ENCODE peak calls at places on chromosomes 16 and 17, in eight cellular contexts. J, H, T, I, D, O, R and V are unnamed samples.
A peak's percentile ranks its signal among the peaks of the same experiment; 100 is the strongest.

GRCh38 chr16:22070361-22071351 is 21.7 kb upstream of the VWA3A start:
- DNase-seq in O (no peak), J (no peak), D (no peak), I (peak; percentile 25), T (no peak), H (no peak), R (peak; percentile 37), V (no peak)

GRCh38 chr17:40582328-40582901 is 17.1 kb upstream of the CCR7 start:
- DNase-seq in R (peak; percentile 59), T (peak; percentile 78), O (no peak), H (peak; percentile 56), D (peak; percentile 47), J (no peak), I (no peak), V (no peak)

GRCh38 chr16:81314603-81315270 is at the start of gene GAN:
- DNase-seq in I (peak; percentile 94), D (peak; percentile 96), J (peak; percentile 73), R (peak; percentile 96), H (peak; percentile 96), O (peak; percentile 96), T (peak; percentile 93), V (peak; percentile 86)

GRCh38 chr17:80941743-80942211 is 49.9 kb upstream of the CHMP6 start:
- DNase-seq in T (no peak), J (no peak), H (peak; percentile 33), I (peak; percentile 74), O (no peak), R (no peak), D (no peak), V (peak; percentile 3)

GRCh38 chr17:32588982-32589381 is 102.2 kb downstream of the CDK5R1 start:
- DNase-seq in T (no peak), D (no peak), I (no peak), O (no peak), J (no peak), R (no peak), H (no peak), V (no peak)

GRCh38 chr17:28615260-28615940 is 1.4 kb upstream of the RSKR start:
- DNase-seq in O (no peak), T (no peak), D (no peak), R (no peak), I (no peak), H (no peak), J (no peak), V (no peak)

GRCh38 chr17:82611140-82612058 is 36.8 kb downstream of the WDR45B start:
- DNase-seq in I (peak; percentile 56), T (no peak), D (no peak), R (no peak), O (no peak), H (no peak), J (no peak), V (no peak)

GRCh38 chr17:78000351-78000750 is 41.8 kb downstream of the TNRC6C start:
- DNase-seq in I (no peak), R (no peak), O (no peak), T (no peak), D (no peak), J (no peak), H (no peak), V (no peak)

GRCh38 chr16:31190061-31190460 is 10.1 kb downstream of the FUS start:
- DNase-seq in D (no peak), H (no peak), I (no peak), T (no peak), R (no peak), J (no peak), O (no peak), V (no peak)

GRCh38 chr16:89491974-89492687 is 1.8 kb upstream of the ANKRD11 start:
- DNase-seq in T (no peak), D (no peak), H (no peak), O (no peak), R (no peak), J (no peak), I (no peak), V (no peak)

GRCh38 chr16:75911896-75912295 is 185.6 kb upstream of the CPHXL start:
- DNase-seq in H (no peak), O (no peak), T (no peak), R (no peak), J (no peak), I (no peak), D (no peak), V (no peak)

GRCh38 chr17:7988750-7989178 is 13.7 kb upstream of the GUCY2D start:
- DNase-seq in O (no peak), T (peak; percentile 75), J (no peak), H (no peak), R (no peak), D (peak; percentile 74), I (no peak), V (peak; percentile 44)

GRCh38 chr16:49620868-49621239 is 235.1 kb downstream of the ZNF423 start:
- DNase-seq in O (no peak), I (no peak), T (no peak), D (no peak), H (no peak), R (no peak), J (no peak), V (no peak)

GRCh38 chr16:82281544-82281943 is 111.5 kb upstream of the MPHOSPH6 start:
- DNase-seq in J (no peak), D (no peak), I (no peak), O (no peak), R (no peak), H (no peak), T (no peak), V (no peak)

GRCh38 chr16:19704321-19705130 is 13.5 kb downstream of the KNOP1 start:
- DNase-seq in T (no peak), J (no peak), H (no peak), R (no peak), O (no peak), I (no peak), D (peak; percentile 51), V (no peak)

GRCh38 chr16:77660311-77660710 is 62.0 kb upstream of the NUDT7 start:
- DNase-seq in O (no peak), H (no peak), D (no peak), I (no peak), R (no peak), T (no peak), J (no peak), V (no peak)

GRCh38 chr17:36661047-36661666 is 59.8 kb downstream of the MRM1 start:
- DNase-seq in D (no peak), J (no peak), I (no peak), H (no peak), R (no peak), O (no peak), T (no peak), V (no peak)

GRCh38 chr17:38417210-38417951 is 10.9 kb upstream of the ARHGAP23 start:
- DNase-seq in J (no peak), I (no peak), H (no peak), O (no peak), D (no peak), T (no peak), R (no peak), V (no peak)

GRCh38 chr16:58266336-58266735 is 28.5 kb downstream of the PRSS54 start:
- DNase-seq in T (no peak), J (no peak), R (no peak), D (no peak), I (no peak), H (peak; percentile 68), O (no peak), V (no peak)

GRCh38 chr16:8999800-9000199 is 36.1 kb upstream of the USP7 start:
- DNase-seq in H (no peak), R (no peak), D (no peak), I (no peak), J (no peak), O (no peak), T (no peak), V (no peak)

GRCh38 chr17:76490112-76490710 is 11.0 kb downstream of the RHBDF2 start:
- DNase-seq in J (no peak), R (no peak), I (no peak), D (no peak), T (no peak), H (no peak), O (no peak), V (no peak)

GRCh38 chr17:21823643-21824042 is 131.3 kb downstream of the KCNJ18 start:
- DNase-seq in I (no peak), H (no peak), O (no peak), R (no peak), J (no peak), T (no peak), D (no peak), V (no peak)

GRCh38 chr17:21817791-21818364 is 125.6 kb downstream of the KCNJ18 start:
- DNase-seq in H (no peak), I (no peak), T (no peak), R (no peak), J (no peak), O (no peak), D (no peak), V (no peak)

GRCh38 chr17:21823130-21823529 is 130.8 kb downstream of the KCNJ18 start:
- DNase-seq in T (no peak), D (no peak), R (no peak), J (no peak), I (no peak), H (no peak), O (no peak), V (no peak)
- H3K9me3 ChIP-seq in T (no peaks in the 10 kb centered on the region), D (no peaks in the 10 kb centered on the region), R (no peaks in the 10 kb centered on the region), J (peaks cover 18% of the 10 kb centered on the region), I (no peaks in the 10 kb centered on the region), H (no peaks in the 10 kb centered on the region), O (peaks cover 3% of the 10 kb centered on the region), V (no peaks in the 10 kb centered on the region)

GRCh38 chr17:62809656-62810055 is 1.5 kb upstream of the MARCHF10 start:
- DNase-seq in J (no peak), D (no peak), H (no peak), R (no peak), I (no peak), T (no peak), O (no peak), V (no peak)
- H3K9me3 ChIP-seq in J (no peaks in the 10 kb centered on the region), D (no peaks in the 10 kb centered on the region), H (no peaks in the 10 kb centered on the region), R (no peaks in the 10 kb centered on the region), I (no peaks in the 10 kb centered on the region), T (no peaks in the 10 kb centered on the region), O (no peaks in the 10 kb centered on the region), V (no peaks in the 10 kb centered on the region)

DNA sequence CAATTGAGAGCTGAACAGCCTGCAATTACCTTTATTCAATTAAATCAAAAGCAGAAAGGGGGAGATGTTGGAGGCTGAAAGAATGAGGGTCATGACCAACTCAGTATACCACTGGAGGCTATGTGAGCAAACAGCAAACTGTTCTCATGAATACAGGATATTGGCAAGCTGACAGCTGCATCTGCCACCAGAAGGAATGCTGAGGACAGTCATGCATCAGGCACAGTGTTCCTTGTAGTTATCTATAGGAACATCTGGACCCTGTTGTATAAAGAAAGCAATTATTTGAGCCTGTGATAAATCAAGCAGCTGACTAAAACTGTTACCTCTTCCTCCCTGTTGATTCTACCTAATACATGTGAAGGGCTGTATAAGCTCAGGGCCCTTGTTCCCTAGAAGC is 2064.6 kb downstream of the TP53TG3F start:
- DNase-seq in H (no peak), T (no peak), D (no peak), J (no peak), R (no peak), I (no peak), O (no peak), V (no peak)
- H3K9me3 ChIP-seq in H (peaks cover 75% of the 10 kb centered on the region), T (peaks cover 23% of the 10 kb centered on the region), D (peaks cover 13% of the 10 kb centered on the region), J (peaks cover 15% of the 10 kb centered on the region), R (peaks cover 26% of the 10 kb centered on the region), I (no peaks in the 10 kb centered on the region), O (no peaks in the 10 kb centered on the region), V (no peaks in the 10 kb centered on the region)

DNA sequence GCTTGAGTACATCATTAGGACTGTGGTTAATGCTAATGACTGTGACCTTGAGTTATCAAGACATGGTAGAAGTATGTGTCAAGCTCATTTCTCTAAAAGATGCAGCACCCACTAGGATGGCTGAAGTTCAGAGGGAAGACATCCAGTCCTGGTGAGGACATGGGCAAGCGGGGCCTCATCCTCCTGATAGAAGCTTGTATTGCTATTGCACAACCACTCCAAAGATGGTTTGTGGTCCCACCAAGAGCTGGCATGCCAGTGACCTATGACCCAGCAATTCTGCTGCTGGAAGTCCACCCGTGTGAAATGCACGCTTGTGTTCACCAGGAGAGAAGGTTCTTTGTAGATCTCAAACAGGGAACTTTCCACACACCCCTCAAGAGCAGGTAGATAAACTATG is 14.2 kb downstream of the SOX8 start:
- DNase-seq in R (no peak), D (no peak), T (no peak), H (no peak), O (no peak), J (no peak), I (no peak), V (no peak)
- H3K9me3 ChIP-seq in R (peaks cover 16% of the 10 kb centered on the region), D (peaks cover 19% of the 10 kb centered on the region), T (peaks cover 9% of the 10 kb centered on the region), H (peaks cover 6% of the 10 kb centered on the region), O (no peaks in the 10 kb centered on the region), J (peaks cover 4% of the 10 kb centered on the region), I (no peaks in the 10 kb centered on the region), V (no peaks in the 10 kb centered on the region)